ENCODE peak calls at places on chromosomes 12 and 14, in four cellular contexts. One of them, this sample, is unnamed.

GRCh38 chr12:75120202-75120774 is 89.4 kb downstream of the KCNC2 start:
- DNase-seq in GM23338: no peak
- DNase-seq in colonic mucosa: no peak
- DNase-seq in nephron progenitor cell: no peak
- DNase-seq in this sample: no peak

GRCh38 chr14:65200454-65200853 is 98.1 kb upstream of the MAX start:
- DNase-seq in GM23338: no peak
- DNase-seq in colonic mucosa: no peak
- DNase-seq in nephron progenitor cell: no peak
- DNase-seq in this sample: no peak

GRCh38 chr12:5220835-5221234 is 177.2 kb downstream of the KCNA5 start:
- DNase-seq in GM23338: no peak
- DNase-seq in colonic mucosa: no peak
- DNase-seq in nephron progenitor cell: no peak
- DNase-seq in this sample: no peak

GRCh38 chr14:54278665-54279295 is 118.0 kb upstream of the CDKN3 start:
- DNase-seq in GM23338: no peak
- DNase-seq in colonic mucosa: no peak
- DNase-seq in nephron progenitor cell: no peak
- DNase-seq in this sample: no peak

GRCh38 chr12:95231190-95231589 is 13.6 kb downstream of the VEZT start:
- DNase-seq in GM23338: no peak
- DNase-seq in colonic mucosa: no peak
- DNase-seq in nephron progenitor cell: no peak
- DNase-seq in this sample: no peak

GRCh38 chr12:102961488-102961801 is 4.0 kb downstream of the ASCL1 start:
- DNase-seq in GM23338: no peak
- DNase-seq in colonic mucosa: no peak
- DNase-seq in nephron progenitor cell: no peak
- DNase-seq in this sample: no peak

GRCh38 chr12:65634061-65634460 is 190.2 kb upstream of the HMGA2 start:
- DNase-seq in GM23338: no peak
- DNase-seq in colonic mucosa: no peak
- DNase-seq in nephron progenitor cell: no peak
- DNase-seq in this sample: no peak

GRCh38 chr12:131833288-131833895 is 5.2 kb downstream of the MMP17 start:
- DNase-seq in GM23338: no peak
- DNase-seq in colonic mucosa: no peak
- DNase-seq in nephron progenitor cell: no peak
- DNase-seq in this sample: no peak

GRCh38 chr12:18998343-18999270 is 130.9 kb upstream of the PLEKHA5 start:
- DNase-seq in GM23338: no peak
- DNase-seq in colonic mucosa: no peak
- DNase-seq in nephron progenitor cell: no peak
- DNase-seq in this sample: no peak

GRCh38 chr12:53602176-53602942 is 23.8 kb downstream of the ATF7 start:
- DNase-seq in GM23338: no peak
- DNase-seq in colonic mucosa: no peak
- DNase-seq in nephron progenitor cell: no peak
- DNase-seq in this sample: no peak

GRCh38 chr12:107362960-107363359 is 269.6 kb upstream of the CRY1 start:
- DNase-seq in GM23338: no peak
- DNase-seq in colonic mucosa: no peak
- DNase-seq in nephron progenitor cell: no peak
- DNase-seq in this sample: no peak

GRCh38 chr12:107366322-107366721 is 273.0 kb upstream of the CRY1 start:
- DNase-seq in GM23338: no peak
- DNase-seq in colonic mucosa: no peak
- DNase-seq in nephron progenitor cell: no peak
- DNase-seq in this sample: no peak

GRCh38 chr12:107368586-107368985 is 275.2 kb upstream of the CRY1 start:
- DNase-seq in GM23338: no peak
- DNase-seq in colonic mucosa: no peak
- DNase-seq in nephron progenitor cell: no peak
- DNase-seq in this sample: no peak

GRCh38 chr12:107364875-107365518 is 271.6 kb upstream of the CRY1 start:
- DNase-seq in GM23338: no peak
- DNase-seq in colonic mucosa: no peak
- DNase-seq in nephron progenitor cell: no peak
- DNase-seq in this sample: no peak

DNA sequence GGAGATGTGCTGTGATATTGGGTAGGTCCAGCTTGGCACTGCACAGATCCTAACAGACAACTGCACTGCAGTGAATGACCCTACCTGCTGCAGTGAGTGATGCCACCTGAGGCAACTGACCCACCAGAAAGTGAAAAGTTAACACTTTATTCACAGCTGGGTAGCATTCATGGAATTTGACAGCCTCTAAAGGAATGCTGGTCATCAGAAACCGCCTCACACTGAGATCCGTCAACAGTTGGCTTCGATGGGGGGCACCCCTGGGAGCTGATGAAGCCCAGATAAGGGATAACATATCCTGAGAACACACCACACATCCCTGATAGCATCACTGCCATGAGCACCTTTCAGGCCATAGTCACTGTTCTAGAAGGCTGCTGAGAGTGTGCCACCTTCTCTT is 272.4 kb upstream of the CRY1 start:
- DNase-seq in GM23338: no peak
- DNase-seq in colonic mucosa: no peak
- DNase-seq in nephron progenitor cell: no peak
- DNase-seq in this sample: no peak
- TF ChIP-seq CTCF in GM23338: no peak
- TF ChIP-seq CTCF in colonic mucosa: no peak
- TF ChIP-seq CTCF in nephron progenitor cell: no peak
- TF ChIP-seq CTCF in this sample: no peak

DNA sequence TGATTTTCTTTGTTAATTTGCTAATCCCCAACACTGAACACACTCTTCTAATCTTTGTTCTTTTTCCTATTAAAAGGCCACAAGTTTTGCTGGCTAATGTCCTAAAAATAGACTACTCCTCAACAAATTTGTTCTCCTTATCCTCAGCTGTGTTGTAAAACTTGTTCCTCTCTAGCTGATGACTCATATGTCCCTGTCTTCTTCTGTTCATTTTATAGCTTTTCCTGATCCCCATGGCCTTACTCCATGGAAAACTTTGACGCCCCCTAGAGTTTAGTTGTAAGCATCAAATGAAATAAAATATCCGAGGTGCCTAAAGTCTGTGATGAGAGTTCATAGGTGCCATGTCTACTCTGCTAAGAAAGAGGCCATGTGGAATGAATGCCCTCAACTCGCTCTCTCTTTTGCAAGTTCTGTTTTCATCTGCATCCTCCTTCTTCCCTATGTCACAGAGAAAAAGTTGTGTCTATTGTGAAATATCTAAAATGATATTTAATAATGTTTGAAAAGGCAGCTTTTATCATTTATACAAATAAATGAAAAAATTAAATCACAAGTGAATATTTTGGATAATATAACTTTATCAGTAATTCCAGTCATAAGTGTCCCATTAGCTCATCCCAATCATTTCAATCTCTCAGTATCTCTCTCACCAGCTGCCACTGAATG is 237.9 kb downstream of the IPO8 start:
- DNase-seq in GM23338: peak; percentile 72
- DNase-seq in colonic mucosa: no peak
- DNase-seq in nephron progenitor cell: no peak
- DNase-seq in this sample: no peak
- TF ChIP-seq CTCF in GM23338: peak; percentile 58
- TF ChIP-seq CTCF in colonic mucosa: no peak
- TF ChIP-seq CTCF in nephron progenitor cell: peak; percentile 19
- TF ChIP-seq CTCF in this sample: peak; percentile 38

GRCh38 chr12:94143444-94143843 is 4.9 kb upstream of the PLXNC1 start:
- DNase-seq in GM23338: no peak
- DNase-seq in colonic mucosa: no peak
- DNase-seq in nephron progenitor cell: no peak
- DNase-seq in this sample: no peak

GRCh38 chr12:94141892-94142291 is 6.5 kb upstream of the PLXNC1 start:
- DNase-seq in GM23338: no peak
- DNase-seq in colonic mucosa: no peak
- DNase-seq in nephron progenitor cell: no peak
- DNase-seq in this sample: no peak

GRCh38 chr12:94139816-94140215 is 8.6 kb upstream of the PLXNC1 start:
- DNase-seq in GM23338: peak; percentile 31
- DNase-seq in colonic mucosa: no peak
- DNase-seq in nephron progenitor cell: no peak
- DNase-seq in this sample: no peak

GRCh38 chr12:94141004-94141764 is 7.2 kb upstream of the PLXNC1 start:
- DNase-seq in GM23338: no peak
- DNase-seq in colonic mucosa: no peak
- DNase-seq in nephron progenitor cell: no peak
- DNase-seq in this sample: no peak

DNA sequence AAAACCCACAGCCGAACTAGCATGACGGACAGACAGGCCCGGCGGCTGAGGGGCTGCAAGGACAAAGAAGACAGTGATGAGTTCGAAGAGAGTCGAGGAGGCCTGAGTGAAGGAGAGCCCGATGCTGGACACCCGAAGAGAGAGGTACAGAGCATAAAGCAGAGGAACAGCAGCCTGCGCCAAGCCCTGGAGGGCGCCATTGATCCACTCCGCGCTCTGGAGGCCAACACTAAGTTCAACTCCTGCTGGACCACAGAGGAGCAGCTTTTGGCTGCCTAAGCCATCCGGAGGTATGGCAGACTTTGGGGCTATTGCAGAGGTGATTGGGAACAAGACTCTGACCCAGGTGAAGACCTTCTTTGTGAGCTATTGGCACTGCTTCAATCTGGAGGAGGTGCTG is 7.8 kb upstream of the PLXNC1 start:
- DNase-seq in GM23338: peak; percentile 79
- DNase-seq in colonic mucosa: peak; percentile 48
- DNase-seq in nephron progenitor cell: peak; percentile 40
- DNase-seq in this sample: no peak
- TF ChIP-seq CTCF in GM23338: peak; percentile 95
- TF ChIP-seq CTCF in colonic mucosa: peak; percentile 28
- TF ChIP-seq CTCF in nephron progenitor cell: peak; percentile 41
- TF ChIP-seq CTCF in this sample: peak; percentile 38

DNA sequence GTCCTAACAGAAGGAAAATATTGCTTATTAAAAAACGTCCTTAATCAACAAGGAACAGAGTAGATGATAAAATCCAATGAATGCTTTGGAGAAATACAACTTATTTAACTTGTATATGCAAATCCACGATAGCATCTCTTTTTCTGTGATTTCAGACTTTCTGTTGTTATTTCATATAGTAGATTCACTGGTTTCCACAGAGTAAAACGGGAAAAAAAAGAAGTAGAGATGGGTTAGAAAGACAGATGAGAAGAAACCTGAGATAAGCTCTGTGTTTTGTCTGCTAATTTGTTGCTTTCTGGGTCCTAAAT is 447.7 kb downstream of the RERGL start:
- DNase-seq in GM23338: no peak
- DNase-seq in colonic mucosa: no peak
- DNase-seq in nephron progenitor cell: no peak
- DNase-seq in this sample: no peak
- TF ChIP-seq CTCF in GM23338: no peak
- TF ChIP-seq CTCF in colonic mucosa: no peak
- TF ChIP-seq CTCF in nephron progenitor cell: no peak
- TF ChIP-seq CTCF in this sample: no peak